ENCODE peak calls at places on chromosome 3, in eight cellular contexts. U is K562, J is HCT116, L is endothelial cell of umbilical vein, M is sigmoid colon, Q is prostate gland, B is stomach, H is transverse colon. S is an unnamed sample.
A peak's percentile ranks its signal among the peaks of the same experiment; 100 is the strongest.

GRCh38 chr3:110623571-110623970 is 448.0 kb upstream of the NECTIN3 start:
- DNase-seq in M (no peak), Q (no peak), J (no peak), U (no peak), H (no peak), L (no peak), B (no peak), S (no peak)

GRCh38 chr3:194572131-194572789 is 61.0 kb downstream of the TMEM44 start:
- DNase-seq in Q (no peak), H (peak; percentile 25), M (peak; percentile 77), U (peak; percentile 84), J (no peak), L (peak; percentile 60), B (no peak), S (no peak)

GRCh38 chr3:183541738-183542137 is 13.8 kb downstream of the KLHL6 start:
- DNase-seq in U (no peak), J (no peak), H (no peak), L (peak; percentile 9), B (no peak), M (no peak), Q (no peak), S (no peak)

GRCh38 chr3:87145553-87145952 is 81.6 kb upstream of the CHMP2B start:
- DNase-seq in L (no peak), H (peak; percentile 9), M (no peak), J (peak; percentile 42), Q (no peak), U (peak; percentile 8), B (no peak), S (no peak)

GRCh38 chr3:123028233-123028828 is 768 bp upstream of the SEMA5B start:
- DNase-seq in J (peak; percentile 43), M (peak; percentile 74), H (peak; percentile 31), L (peak; percentile 67), U (peak; percentile 50), B (no peak), Q (peak; percentile 25), S (peak; percentile 20)

GRCh38 chr3:148147896-148148295 is 549.8 kb upstream of the AGTR1 start:
- DNase-seq in U (no peak), Q (no peak), H (no peak), B (no peak), J (no peak), L (no peak), M (no peak), S (no peak)

GRCh38 chr3:122563717-122564025 is 429 bp downstream of the PARP9 start:
- DNase-seq in B (no peak), Q (peak; percentile 5), H (no peak), L (no peak), J (no peak), U (peak; percentile 13), M (no peak), S (no peak)

GRCh38 chr3:89260721-89261120 is 153.3 kb downstream of the EPHA3 start:
- DNase-seq in Q (no peak), L (no peak), B (no peak), M (no peak), J (no peak), H (no peak), U (no peak), S (no peak)

GRCh38 chr3:127951276-127951675 is 36.2 kb downstream of the KBTBD12 start:
- DNase-seq in B (no peak), M (no peak), Q (no peak), U (no peak), J (no peak), L (peak; percentile 5), H (no peak), S (no peak)

GRCh38 chr3:74605437-74605836 is 9.0 kb downstream of the CNTN3 start:
- DNase-seq in J (no peak), U (no peak), L (no peak), B (no peak), H (no peak), M (no peak), Q (no peak), S (no peak)

GRCh38 chr3:38992117-38992779 is 59.5 kb downstream of the SCN11A start:
- DNase-seq in M (no peak), L (peak; percentile 41), U (no peak), B (no peak), Q (no peak), J (no peak), H (no peak), S (no peak)

GRCh38 chr3:186979837-186980236 is 49.5 kb downstream of the ST6GAL1 start:
- DNase-seq in B (no peak), J (no peak), U (no peak), Q (no peak), M (no peak), H (no peak), L (no peak), S (no peak)

GRCh38 chr3:187062526-187063177 is 76.6 kb downstream of the RPL39L start:
- DNase-seq in J (no peak), U (no peak), B (no peak), Q (peak; percentile 64), L (no peak), M (no peak), H (no peak), S (no peak)

GRCh38 chr3:60065227-60065868 is 1015.5 kb upstream of the CFAP20DC start:
- DNase-seq in L (no peak), M (no peak), B (no peak), H (no peak), Q (no peak), U (no peak), J (no peak), S (no peak)

GRCh38 chr3:97830627-97831026 is 8.8 kb downstream of the CRYBG3 start:
- DNase-seq in Q (no peak), J (no peak), M (no peak), L (no peak), H (no peak), B (no peak), U (no peak), S (no peak)

GRCh38 chr3:155701882-155702465 is 42.9 kb downstream of the PLCH1 start:
- DNase-seq in U (peak; percentile 34), H (no peak), Q (peak; percentile 8), L (peak; percentile 48), B (no peak), M (no peak), J (peak; percentile 31), S (no peak)

GRCh38 chr3:111598139-111598538 is 3.0 kb upstream of the ZBED2 start:
- DNase-seq in M (no peak), J (no peak), Q (no peak), H (no peak), B (no peak), L (no peak), U (no peak), S (no peak)

GRCh38 chr3:24088782-24089181 is 143.7 kb downstream of the NR1D2 start:
- DNase-seq in U (peak; percentile 63), B (no peak), H (no peak), L (no peak), Q (no peak), M (no peak), J (peak; percentile 28), S (no peak)

GRCh38 chr3:26763723-26764122 is 141.2 kb downstream of the LRRC3B start:
- DNase-seq in M (no peak), J (no peak), U (no peak), H (no peak), B (no peak), Q (no peak), L (no peak), S (no peak)

GRCh38 chr3:128188958-128189357 is 35.7 kb downstream of the EEFSEC start:
- DNase-seq in M (no peak), U (no peak), L (no peak), Q (no peak), J (no peak), H (no peak), B (no peak), S (no peak)

GRCh38 chr3:122793568-122794416 is at the start of gene HSPBAP1:
- DNase-seq in L (peak; percentile 96), M (peak; percentile 96), Q (peak; percentile 93), J (peak; percentile 87), H (peak; percentile 96), B (peak; percentile 93), U (peak; percentile 83), S (peak; percentile 72)

GRCh38 chr3:136305879-136306278 is 55.7 kb downstream of the PCCB start:
- DNase-seq in M (no peak), H (no peak), J (peak; percentile 32), U (no peak), B (no peak), L (peak; percentile 61), Q (no peak), S (peak; percentile 15)

GRCh38 chr3:45507820-45508317 is 86.7 kb upstream of the LIMD1 start:
- DNase-seq in Q (no peak), L (peak; percentile 53), M (no peak), U (peak; percentile 59), B (no peak), J (no peak), H (no peak), S (no peak)

GRCh38 chr3:181486496-181486895 is 225.2 kb upstream of the SOX2 start:
- DNase-seq in L (peak; percentile 36), Q (no peak), M (no peak), U (no peak), H (no peak), J (no peak), B (no peak), S (no peak)
- TF ChIP-seq POLR2AphosphoS5 in L (no peak), Q (no peak), M (no peak), U (no peak), H (no peak), J (no peak), B (no peak), S (no peak)

GRCh38 chr3:197906023-197906849 is 43.8 kb upstream of the RPL35A start:
- DNase-seq in M (peak; percentile 95), Q (peak; percentile 78), L (peak; percentile 88), H (peak; percentile 87), B (peak; percentile 87), J (peak; percentile 84), U (peak; percentile 88), S (peak; percentile 75)
- TF ChIP-seq POLR2AphosphoS5 in M (no peak), Q (peak; percentile 57), L (no peak), H (peak; percentile 27), B (peak; percentile 75), J (no peak), U (no peak), S (no peak)

GRCh38 chr3:64187065-64187959 is 38.0 kb downstream of the PRICKLE2 start:
- DNase-seq in U (no peak), Q (peak; percentile 63), M (peak; percentile 94), J (no peak), H (peak; percentile 52), B (peak; percentile 40), L (peak; percentile 100), S (peak; percentile 82)
- TF ChIP-seq POLR2AphosphoS5 in U (no peak), Q (peak; percentile 77), M (peak; percentile 88), J (no peak), H (peak; percentile 79), B (peak; percentile 43), L (peak; percentile 67), S (no peak)

GRCh38 chr3:31531992-31532586 is 636 bp upstream of the STT3B start:
- DNase-seq in J (peak; percentile 96), Q (peak; percentile 99), H (peak; percentile 99), U (peak; percentile 99), M (peak; percentile 100), B (peak; percentile 100), L (peak; percentile 98), S (peak; percentile 67)

GRCh38 chr3:31531465-31531991 is 1.2 kb upstream of the STT3B start:
- DNase-seq in M (no peak), U (no peak), Q (no peak), H (no peak), B (no peak), L (no peak), J (no peak), S (no peak)

GRCh38 chr3:31533169-31533870 is 595 bp downstream of the STT3B start:
- DNase-seq in B (peak; percentile 52), Q (peak; percentile 32), H (peak; percentile 66), J (no peak), M (peak; percentile 80), U (peak; percentile 52), L (peak; percentile 34), S (no peak)

GRCh38 chr3:31534036-31534435 is 1.3 kb downstream of the STT3B start:
- DNase-seq in U (peak; percentile 22), H (no peak), J (no peak), B (no peak), L (no peak), Q (no peak), M (no peak), S (no peak)

GRCh38 chr3:31532587-31533168 is at the start of gene STT3B:
- DNase-seq in M (peak; percentile 90), B (peak; percentile 84), H (peak; percentile 86), Q (peak; percentile 69), U (peak; percentile 85), J (peak; percentile 40), L (no peak), S (no peak)
- TF ChIP-seq POLR2AphosphoS5 in M (peak; percentile 99), B (peak; percentile 15), H (peak; percentile 98), Q (peak; percentile 86), U (peak; percentile 69), J (peak; percentile 83), L (peak; percentile 78), S (peak; percentile 77)